ENCODE peak calls at places on chromosome 22, in eight cellular contexts. W, G, V, Z, S, B, X and C are unnamed samples.

GRCh38 chr22:17597217-17597616 is 31.3 kb downstream of the ATP6V1E1 start:
- DNase-seq in W (no peak), G (no peak), V (no peak), Z (no peak), S (no peak), B (no peak), X (no peak), C (no peak)

GRCh38 chr22:17120711-17121234 is 387 bp downstream of the TMEM121B start:
- DNase-seq in W (no peak), G (no peak), V (peak; percentile 89), Z (no peak), S (peak; percentile 39), B (no peak), X (no peak), C (no peak)

GRCh38 chr22:44625981-44626687 is 75.9 kb upstream of the PRR5 start:
- DNase-seq in W (peak; percentile 68), G (peak; percentile 79), V (peak; percentile 75), Z (peak; percentile 42), S (peak; percentile 78), B (peak; percentile 15), X (peak; percentile 38), C (peak; percentile 76)

GRCh38 chr22:27859336-27859735 is 57.8 kb upstream of the MN1 start:
- DNase-seq in W (no peak), G (no peak), V (no peak), Z (no peak), S (no peak), B (no peak), X (no peak), C (no peak)

GRCh38 chr22:40324468-40325305 is 21.6 kb upstream of the ADSL start:
- DNase-seq in W (no peak), G (peak; percentile 36), V (no peak), Z (no peak), S (no peak), B (no peak), X (no peak), C (peak; percentile 31)

GRCh38 chr22:41857160-41857859 is 24.4 kb downstream of the SREBF2 start:
- DNase-seq in W (peak; percentile 80), G (peak; percentile 38), V (no peak), Z (no peak), S (peak; percentile 91), B (peak; percentile 46), X (peak; percentile 65), C (peak; percentile 61)

GRCh38 chr22:45441158-45441557 is 27.7 kb downstream of the RIBC2 start:
- DNase-seq in W (peak; percentile 40), G (peak; percentile 35), V (no peak), Z (no peak), S (peak; percentile 77), B (no peak), X (peak; percentile 42), C (peak; percentile 51)

GRCh38 chr22:44575344-44576268 is 77.6 kb upstream of the RTL6 start:
- DNase-seq in W (no peak), G (no peak), V (no peak), Z (no peak), S (no peak), B (no peak), X (no peak), C (no peak)

GRCh38 chr22:20298803-20299735 is 20.8 kb downstream of the DGCR6L start:
- DNase-seq in W (peak; percentile 69), G (peak; percentile 90), V (peak; percentile 98), Z (peak; percentile 80), S (peak; percentile 92), B (no peak), X (peak; percentile 71), C (peak; percentile 90)

GRCh38 chr22:29205598-29206371 is at the start of gene EMID1:
- DNase-seq in W (no peak), G (peak; percentile 61), V (peak; percentile 90), Z (no peak), S (peak; percentile 67), B (no peak), X (no peak), C (peak; percentile 47)

GRCh38 chr22:18954941-18955571 is 19.0 kb upstream of the PRODH start:
- DNase-seq in W (no peak), G (no peak), V (peak; percentile 53), Z (no peak), S (no peak), B (no peak), X (no peak), C (no peak)

DNA sequence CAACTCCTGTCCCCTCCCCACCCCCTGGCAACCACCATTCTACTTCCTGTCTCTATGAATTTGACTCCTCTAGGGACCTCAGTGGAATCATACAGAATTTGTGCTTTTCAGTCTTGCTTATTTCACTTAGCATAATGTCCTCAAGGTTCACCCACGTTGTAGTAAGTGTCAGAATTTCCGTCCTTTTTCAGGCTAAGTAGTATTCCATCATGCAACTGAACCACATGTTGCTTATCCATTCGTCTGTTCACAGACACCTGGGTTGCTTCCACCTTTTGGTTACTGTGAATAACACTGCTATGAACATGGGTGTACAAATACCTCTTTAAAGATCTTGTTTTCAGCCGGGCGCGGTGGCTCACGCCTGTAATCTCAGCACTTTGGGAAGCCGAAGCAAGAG is 16.5 kb downstream of the CELSR1 start:
- DNase-seq in W (no peak), G (no peak), V (no peak), Z (no peak), S (no peak), B (no peak), X (no peak), C (no peak)
- TF ChIP-seq POLR2AphosphoS5 in W (no peak), G (no peak), V (no peak), Z (no peak), S (no peak), B (no peak), X (no peak), C (no peak)

DNA sequence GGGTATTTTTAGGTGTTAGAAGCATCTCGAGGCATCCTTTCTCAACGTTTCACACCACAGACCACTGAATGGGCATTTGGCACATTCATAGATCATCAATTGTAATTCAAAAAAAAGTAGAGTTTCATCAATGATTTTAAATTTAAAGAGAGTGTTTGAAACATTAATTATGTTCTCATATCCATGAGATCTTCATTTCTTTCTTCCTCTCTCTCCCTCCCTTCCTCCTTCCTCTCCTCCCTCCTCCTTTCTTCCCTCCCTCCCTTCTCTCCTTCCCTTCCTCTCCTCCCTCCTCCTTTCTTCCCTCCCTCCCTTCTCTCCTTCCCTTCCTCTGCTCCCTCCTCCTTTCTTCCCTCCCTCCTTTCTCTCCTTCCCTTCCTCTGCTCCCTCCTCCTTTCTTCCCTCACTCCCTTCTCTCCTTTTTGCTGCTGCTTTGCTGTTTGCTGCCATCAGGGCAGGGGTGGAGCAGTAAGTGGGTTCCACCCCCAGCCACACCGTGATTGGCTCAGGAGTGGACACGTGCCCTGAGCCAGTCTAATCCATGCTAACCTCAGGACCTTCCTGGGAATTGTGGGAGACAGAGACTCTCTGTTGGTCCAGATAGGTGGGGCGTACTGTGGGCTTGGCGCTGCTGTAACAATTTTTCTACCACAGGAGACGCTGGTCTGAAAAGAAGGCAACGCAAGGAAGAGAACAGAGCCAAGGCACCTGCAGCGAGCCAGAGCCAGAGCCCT is 33.8 kb upstream of the APOBEC3A start:
- DNase-seq in W (no peak), G (peak; percentile 80), V (no peak), Z (peak; percentile 80), S (peak; percentile 62), B (no peak), X (peak; percentile 91), C (peak; percentile 77)
- TF ChIP-seq CTCF in W (no peak), G (no peak), V (no peak), Z (peak; percentile 30), S (peak; percentile 3), B (no peak), X (peak; percentile 38), C (peak; percentile 20)

DNA sequence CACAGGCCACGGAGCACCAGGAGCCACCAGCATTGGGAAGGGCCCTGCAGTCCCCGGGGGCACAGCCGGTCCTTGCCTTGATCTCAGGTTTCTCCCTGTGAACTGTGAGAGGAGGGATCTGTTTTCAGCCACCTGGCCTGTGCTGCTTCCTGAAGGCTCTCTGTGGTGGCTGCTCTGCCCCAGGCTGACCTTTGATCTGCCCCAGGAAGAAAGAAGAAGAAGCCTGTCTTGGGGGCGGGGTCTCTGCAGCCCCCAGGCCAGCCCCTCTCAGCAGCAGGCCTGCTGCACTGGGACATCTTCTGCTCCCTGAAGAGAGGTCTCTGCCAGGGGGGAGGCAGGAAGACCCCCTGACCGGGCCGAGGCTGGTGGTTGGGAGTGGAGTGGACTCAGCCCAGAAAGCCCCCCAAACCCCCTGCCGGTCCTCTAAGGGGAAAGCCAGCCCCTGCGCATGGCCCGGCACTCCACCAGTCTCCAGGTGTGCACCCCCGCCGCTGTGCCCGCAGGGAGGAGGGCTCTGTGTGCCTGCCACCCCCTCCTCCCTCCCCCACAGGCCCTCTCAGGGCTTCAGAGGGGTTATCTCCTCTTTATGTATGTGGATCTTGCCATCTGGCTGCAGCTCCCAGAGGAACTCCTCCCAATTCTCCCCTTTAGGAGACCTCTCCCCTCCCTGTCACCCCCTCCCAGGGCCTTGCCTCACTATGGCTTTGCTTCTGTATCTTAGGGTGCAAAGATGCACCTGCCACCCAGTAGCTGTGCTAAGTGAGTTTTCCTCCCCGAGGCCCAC is 675.3 kb downstream of the BRD1 start:
- DNase-seq in W (no peak), G (no peak), V (no peak), Z (no peak), S (no peak), B (no peak), X (no peak), C (no peak)
- H3K27me3 ChIP-seq in W (no peaks in the 10 kb centered on the region), G (peaks cover 71% of the 10 kb centered on the region), V (no peaks in the 10 kb centered on the region), Z (no peaks in the 10 kb centered on the region), S (no peaks in the 10 kb centered on the region), B (no peaks in the 10 kb centered on the region), X (peaks cover 18% of the 10 kb centered on the region), C (no peaks in the 10 kb centered on the region)

GRCh38 chr22:31039393-31039792 is 41.7 kb upstream of the SMTN start:
- DNase-seq in W (no peak), G (no peak), V (no peak), Z (no peak), S (no peak), B (no peak), X (no peak), C (peak; percentile 28)

GRCh38 chr22:31040542-31041398 is 40.3 kb upstream of the SMTN start:
- DNase-seq in W (no peak), G (no peak), V (no peak), Z (no peak), S (no peak), B (no peak), X (no peak), C (no peak)

GRCh38 chr22:31038686-31039085 is 42.4 kb upstream of the SMTN start:
- DNase-seq in W (no peak), G (no peak), V (no peak), Z (no peak), S (no peak), B (no peak), X (no peak), C (no peak)

GRCh38 chr22:31036671-31037550 is 44.2 kb upstream of the SMTN start:
- DNase-seq in W (peak; percentile 18), G (no peak), V (no peak), Z (peak; percentile 37), S (no peak), B (no peak), X (no peak), C (peak; percentile 34)
- TF ChIP-seq POLR2AphosphoS5 in W (no peak), G (no peak), V (no peak), Z (peak; percentile 43), S (no peak), B (no peak), X (no peak), C (peak; percentile 46)

DNA sequence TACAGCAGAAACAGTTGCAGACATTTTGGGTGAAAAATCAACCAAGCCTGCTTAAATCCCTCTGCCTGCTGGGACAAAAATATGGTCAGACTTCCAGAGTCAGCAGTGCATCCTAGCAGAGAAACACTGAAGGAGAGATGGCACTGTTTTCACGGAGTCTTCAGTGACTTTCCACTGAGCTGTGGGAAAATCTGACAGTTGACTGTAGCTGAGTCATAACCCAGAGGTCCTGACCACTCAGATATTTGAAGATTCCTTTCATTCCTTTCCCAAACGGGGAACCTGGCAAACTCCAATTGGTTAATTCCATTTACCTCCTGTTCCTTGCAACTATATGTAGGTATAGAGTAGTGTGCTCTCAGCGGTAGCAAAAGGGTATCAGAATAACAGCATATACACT is 20.9 kb upstream of the UPB1 start:
- DNase-seq in W (no peak), G (no peak), V (no peak), Z (no peak), S (no peak), B (no peak), X (peak; percentile 40), C (no peak)
- TF ChIP-seq CTCF in W (no peak), G (no peak), V (no peak), Z (no peak), S (no peak), B (no peak), X (no peak), C (no peak)